ENCODE peak calls at places on chromosomes 2 and 18, in ten cellular contexts. S is K562; Q is Caco-2; K is hepatocyte; U is lower lobe of right lung; I is Panc1; O is CD8-positive, alpha-beta T cell; D is RWPE2; J is fibroblast of lung; H is psoas muscle. P is an unnamed sample.

GRCh38 chr18:29087616-29088246 is 910.8 kb upstream of the CDH2 start:
- DNase-seq in S (no peak), Q (no peak), K (no peak), U (no peak), I (no peak), O (peak; percentile 1), D (no peak), J (peak; percentile 3), H (no peak), P (no peak)

GRCh38 chr2:71716697-71717624 is 263.6 kb downstream of the DYSF start:
- DNase-seq in S (peak; percentile 8), Q (no peak), K (no peak), U (peak; percentile 74), I (no peak), O (no peak), D (no peak), J (peak; percentile 85), H (peak; percentile 97), P (peak; percentile 52)

GRCh38 chr2:168424112-168424951 is 31.7 kb upstream of the CERS6 start:
- DNase-seq in S (no peak), Q (no peak), K (no peak), U (no peak), I (no peak), O (no peak), D (no peak), J (peak; percentile 37), H (no peak), P (no peak)

GRCh38 chr2:25891672-25892071 is 13.4 kb upstream of the ASXL2 start:
- DNase-seq in S (no peak), Q (no peak), K (no peak), U (no peak), I (no peak), O (no peak), D (no peak), J (no peak), H (no peak), P (no peak)

GRCh38 chr2:29260151-29260772 is 145.0 kb downstream of the CLIP4 start:
- DNase-seq in S (no peak), Q (no peak), K (no peak), U (no peak), I (no peak), O (no peak), D (no peak), J (peak; percentile 73), H (no peak), P (no peak)

GRCh38 chr2:39115556-39115955 is 5.3 kb downstream of the SOS1 start:
- DNase-seq in S (no peak), Q (no peak), K (no peak), U (no peak), I (no peak), O (no peak), D (no peak), J (no peak), H (no peak), P (no peak)

GRCh38 chr2:216139884-216140283 is 30.7 kb downstream of the XRCC5 start:
- DNase-seq in S (peak; percentile 29), Q (no peak), K (peak; percentile 47), U (no peak), I (no peak), O (no peak), D (no peak), J (no peak), H (no peak), P (no peak)

GRCh38 chr2:106282816-106283215 is 88.7 kb upstream of the UXS1 start:
- DNase-seq in S (no peak), Q (no peak), K (no peak), U (no peak), I (no peak), O (no peak), D (no peak), J (no peak), H (no peak), P (no peak)

GRCh38 chr2:8337321-8337720 is 344.5 kb upstream of the ID2 start:
- DNase-seq in S (no peak), Q (no peak), K (no peak), U (no peak), I (no peak), O (no peak), D (no peak), J (no peak), H (no peak), P (no peak)

GRCh38 chr18:8779251-8779650 is 73.9 kb downstream of the MTCL1 start:
- DNase-seq in S (no peak), Q (no peak), K (no peak), U (no peak), I (no peak), O (no peak), D (no peak), J (no peak), H (no peak), P (no peak)

GRCh38 chr18:77068321-77068841 is 64.2 kb downstream of the MBP start:
- DNase-seq in S (no peak), Q (no peak), K (no peak), U (no peak), I (no peak), O (no peak), D (no peak), J (peak; percentile 74), H (no peak), P (no peak)

GRCh38 chr2:36754578-36754977 is 58.1 kb downstream of the VIT start:
- DNase-seq in S (no peak), Q (no peak), K (no peak), U (no peak), I (no peak), O (no peak), D (no peak), J (no peak), H (no peak), P (no peak)

GRCh38 chr18:76699923-76700322 is 122.4 kb upstream of the ZNF236 start:
- DNase-seq in S (no peak), Q (no peak), K (no peak), U (no peak), I (no peak), O (no peak), D (no peak), J (peak; percentile 52), H (no peak), P (no peak)

GRCh38 chr2:84678214-84678613 is 161.9 kb downstream of the DNAH6 start:
- DNase-seq in S (no peak), Q (no peak), K (no peak), U (no peak), I (no peak), O (no peak), D (no peak), J (no peak), H (no peak), P (no peak)

GRCh38 chr2:131085646-131086045 is 7.6 kb downstream of the FAM168B start:
- DNase-seq in S (no peak), Q (no peak), K (no peak), U (no peak), I (no peak), O (no peak), D (no peak), J (peak; percentile 66), H (no peak), P (no peak)

GRCh38 chr2:120851116-120851773 is 115.6 kb downstream of the GLI2 start:
- DNase-seq in S (no peak), Q (no peak), K (no peak), U (peak; percentile 37), I (no peak), O (no peak), D (peak; percentile 19), J (no peak), H (no peak), P (no peak)

GRCh38 chr2:101802329-101802728 is 104.8 kb downstream of the MAP4K4 start:
- DNase-seq in S (no peak), Q (peak; percentile 59), K (peak; percentile 56), U (peak; percentile 43), I (no peak), O (no peak), D (no peak), J (no peak), H (no peak), P (peak; percentile 71)

GRCh38 chr2:16288371-16289112 is 348.2 kb downstream of the MYCN start:
- DNase-seq in S (no peak), Q (no peak), K (no peak), U (no peak), I (no peak), O (no peak), D (no peak), J (no peak), H (no peak), P (no peak)

GRCh38 chr2:189127756-189128155 is 51.8 kb downstream of the COL5A2 start:
- DNase-seq in S (no peak), Q (no peak), K (no peak), U (no peak), I (no peak), O (no peak), D (no peak), J (no peak), H (no peak), P (no peak)

GRCh38 chr2:113391073-113391472 is 46.4 kb upstream of the ZNG1B start:
- DNase-seq in S (no peak), Q (no peak), K (no peak), U (no peak), I (no peak), O (no peak), D (no peak), J (no peak), H (no peak), P (no peak)
- TF ChIP-seq CTCF in S (no peak), Q (no peak), K (no peak), U (no peak), I (no peak), O (no peak), D (no peak), J (no peak), H (no peak), P (no peak)

DNA sequence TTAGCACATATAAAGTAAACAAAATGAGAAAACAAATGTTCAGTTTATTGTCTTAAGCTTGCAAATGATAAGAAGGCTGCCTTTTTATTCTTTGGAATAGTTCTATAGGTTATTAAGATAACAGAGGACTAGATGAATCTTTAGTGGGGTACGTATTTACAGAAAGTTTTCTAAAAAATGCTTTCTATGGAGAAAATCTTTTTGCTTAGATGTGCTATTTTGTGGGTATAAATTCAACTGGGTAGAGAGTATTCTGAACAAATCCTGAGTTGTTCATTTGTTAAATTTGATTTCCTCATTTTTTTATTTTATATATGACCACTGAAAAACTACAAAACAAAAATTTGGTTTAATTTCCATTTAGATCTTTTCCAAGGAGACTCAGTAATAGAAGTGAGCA is 566.9 kb downstream of the PLCL1 start:
- DNase-seq in S (no peak), Q (no peak), K (no peak), U (no peak), I (no peak), O (no peak), D (no peak), J (no peak), H (no peak), P (no peak)
- H3K4me3 ChIP-seq in S (no peak overlapping the region), Q (no peak overlapping the region), K (no peak overlapping the region), U (no peak overlapping the region), I (no peak overlapping the region), O (no peak overlapping the region), D (no peak overlapping the region), J (no peak overlapping the region), H (no peak overlapping the region), P (no peak overlapping the region)

GRCh38 chr2:128214866-128215460 is 103.7 kb downstream of the HS6ST1 start:
- DNase-seq in S (no peak), Q (no peak), K (no peak), U (no peak), I (no peak), O (no peak), D (no peak), J (no peak), H (no peak), P (no peak)
- H3K4me1 ChIP-seq in S (no peaks in the 10 kb centered on the region), Q (no peaks in the 10 kb centered on the region), K (no peaks in the 10 kb centered on the region), U (no peaks in the 10 kb centered on the region), I (no peaks in the 10 kb centered on the region), O (peaks cover 3% of the 10 kb centered on the region), D (no peaks in the 10 kb centered on the region), J (no peaks in the 10 kb centered on the region), H (no peaks in the 10 kb centered on the region), P (peaks cover 5% of the 10 kb centered on the region)

GRCh38 chr2:207473203-207473865 is 56.4 kb upstream of the CREB1 start:
- DNase-seq in S (peak; percentile 57), Q (no peak), K (peak; percentile 69), U (no peak), I (no peak), O (no peak), D (no peak), J (peak; percentile 82), H (no peak), P (no peak)
- TF ChIP-seq CTCF in S (peak; percentile 78), Q (peak; percentile 9), K (peak; percentile 89), U (peak; percentile 64), I (peak; percentile 80), O (peak; percentile 33), D (peak; percentile 94), J (peak; percentile 91), H (peak; percentile 40), P (no peak)